ENCODE peak calls at places on chromosome 1, in seven cellular contexts. L is heart left ventricle, Y is uterus, O is stomach, W is suprapubic skin, Q is breast epithelium, X is IMR-90. K is an unnamed sample. For H3K27me3, the result is how much of the 10 kb centered on the place peaks cover.

GRCh38 chr1:112706505-112707216 is at the start of gene RHOC:
- DNase-seq in Y (peak), O (peak), W (no peak), Q (no peak), L (peak), X (peak), K (peak)

GRCh38 chr1:13892671-13893325 is 192.8 kb downstream of the PRDM2 start:
- DNase-seq in L (peak), Y (no peak), X (no peak), O (no peak), Q (no peak), W (no peak), K (no peak)

GRCh38 chr1:41981796-41982195 is 63.1 kb upstream of the HIVEP3 start:
- DNase-seq in Y (no peak), W (no peak), O (no peak), Q (no peak), L (no peak), X (no peak), K (no peak)

GRCh38 chr1:204829133-204829532 is 41.5 kb upstream of the NFASC start:
- DNase-seq in Y (no peak), O (no peak), W (no peak), L (no peak), Q (no peak), X (no peak), K (no peak)

GRCh38 chr1:235644693-235645305 is 4.8 kb downstream of the GNG4 start:
- DNase-seq in W (no peak), Q (no peak), X (no peak), Y (no peak), O (no peak), L (no peak), K (no peak)

GRCh38 chr1:234186037-234186688 is 187.1 kb upstream of the COA6 start:
- DNase-seq in Y (no peak), X (peak), L (no peak), O (no peak), W (no peak), Q (no peak), K (peak)

GRCh38 chr1:16083486-16083885 is 10.0 kb upstream of the FAM131C start:
- DNase-seq in Q (no peak), W (no peak), Y (no peak), X (no peak), L (no peak), O (no peak), K (no peak)

GRCh38 chr1:55542901-55543504 is 327.8 kb upstream of the USP24 start:
- DNase-seq in Y (no peak), Q (no peak), L (no peak), O (no peak), X (peak), W (no peak), K (no peak)

GRCh38 chr1:214452152-214452806 is 99.1 kb downstream of the PTPN14 start:
- DNase-seq in O (no peak), Y (no peak), Q (no peak), X (no peak), L (no peak), W (no peak), K (no peak)

GRCh38 chr1:150235436-150235851 is 468 bp downstream of the ANP32E start:
- DNase-seq in W (peak), Y (peak), X (no peak), L (no peak), Q (peak), O (no peak), K (peak)

GRCh38 chr1:196400478-196401453 is 207.5 kb downstream of the KCNT2 start:
- DNase-seq in X (peak), Y (no peak), O (no peak), Q (peak), L (no peak), W (peak), K (peak)

GRCh38 chr1:44217809-44218410 is 4.6 kb downstream of the DMAP1 start:
- DNase-seq in W (no peak), O (peak), X (peak), L (peak), Q (peak), Y (peak), K (peak)

GRCh38 chr1:80244366-80244765 is 1237.8 kb upstream of the ADGRL4 start:
- DNase-seq in Q (no peak), O (no peak), Y (no peak), X (no peak), W (no peak), L (no peak), K (no peak)

GRCh38 chr1:174364996-174365760 is 82.6 kb upstream of the GPR52 start:
- DNase-seq in W (no peak), X (no peak), Q (no peak), L (no peak), Y (no peak), O (no peak), K (no peak)

GRCh38 chr1:158999301-159000069 is 10.2 kb upstream of the IFI16 start:
- DNase-seq in L (peak), Y (peak), X (peak), O (no peak), W (peak), Q (peak), K (peak)

GRCh38 chr1:199308349-199308846 is 669.6 kb downstream of the PTPRC start:
- DNase-seq in L (no peak), O (no peak), X (no peak), Y (no peak), Q (no peak), W (no peak), K (no peak)

GRCh38 chr1:225746361-225747179 is 31.1 kb upstream of the SRP9 start:
- DNase-seq in X (peak), O (peak), L (peak), W (peak), Y (peak), Q (peak), K (peak)

GRCh38 chr1:53137729-53138128 is 4.7 kb downstream of the SLC1A7 start:
- DNase-seq in Y (no peak), O (peak), W (no peak), L (no peak), Q (no peak), X (no peak), K (peak)

DNA sequence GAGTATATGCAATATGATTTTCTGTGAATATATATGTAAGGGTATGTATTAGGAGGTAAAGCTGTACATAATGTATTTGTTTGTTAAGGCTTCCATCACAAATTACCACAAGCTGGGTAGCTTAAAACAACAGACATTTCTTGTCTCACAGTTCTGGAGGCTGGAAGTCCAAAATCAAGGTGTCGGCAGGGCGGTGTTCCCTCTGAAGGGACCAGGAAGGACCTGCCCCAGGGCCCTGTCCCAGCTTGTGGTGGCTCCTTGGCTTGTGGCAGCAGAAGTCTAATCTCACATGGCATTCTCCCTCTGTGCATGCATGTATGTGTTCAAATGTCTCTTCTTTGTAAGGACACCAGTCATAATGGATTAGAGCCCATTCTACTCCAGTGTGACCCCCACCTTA is 17.1 kb downstream of the TRIM67 start:
- DNase-seq in L (no peak), X (no peak), O (no peak), W (no peak), Q (no peak), Y (no peak), K (no peak)
- H3K27me3 ChIP-seq in L (under half), X (under half), O (under half), W (under half), Q (under half), Y (under half), K (under half)

GRCh38 chr1:32754282-32755097 is 51.9 kb upstream of the SYNC start:
- DNase-seq in Q (peak), W (no peak), X (peak), O (peak), L (no peak), Y (no peak), K (no peak)
- TF ChIP-seq POLR2A in Q (no peak), W (no peak), X (peak), O (no peak), L (no peak), Y (no peak), K (no peak)

GRCh38 chr1:165544996-165545395 is 1.2 kb downstream of the LRRC52 start:
- DNase-seq in W (no peak), L (no peak), X (no peak), Q (no peak), O (no peak), Y (no peak), K (no peak)
- H3K27me3 ChIP-seq in W (under half), L (under half), X (under half), Q (under half), O (under half), Y (under half), K (under half)

GRCh38 chr1:154193821-154194220 is 1.9 kb upstream of the TPM3 start:
- DNase-seq in W (peak), Y (no peak), O (peak), L (no peak), X (no peak), Q (peak), K (no peak)
- TF ChIP-seq POLR2A in W (no peak), Y (no peak), O (no peak), L (no peak), X (no peak), Q (no peak), K (no peak)